ENCODE peak calls at places on chromosomes 3 and 15, in eight cellular contexts. One of them, this sample, is unnamed.

GRCh38 chr3:168384990-168385389 is 289.3 kb upstream of the GOLIM4 start:
- DNase-seq in H9: no peak
- DNase-seq in fibroblast of lung: no peak
- DNase-seq in neural progenitor cell: no peak
- DNase-seq in GM12878: no peak
- DNase-seq in IMR-90: no peak
- DNase-seq in colonic mucosa: no peak
- DNase-seq in mammary epithelial cell: no peak
- DNase-seq in this sample: no peak

GRCh38 chr15:23823508-23823907 is 136.4 kb upstream of the NDN start:
- DNase-seq in mammary epithelial cell: no peak
- DNase-seq in IMR-90: no peak
- DNase-seq in H9: peak; percentile 65
- DNase-seq in GM12878: no peak
- DNase-seq in colonic mucosa: no peak
- DNase-seq in neural progenitor cell: peak; percentile 62
- DNase-seq in fibroblast of lung: no peak
- DNase-seq in this sample: no peak

GRCh38 chr15:96325579-96326331 is 4.7 kb upstream of the NR2F2 start:
- DNase-seq in fibroblast of lung: peak; percentile 81
- DNase-seq in neural progenitor cell: peak; percentile 60
- DNase-seq in mammary epithelial cell: peak; percentile 78
- DNase-seq in GM12878: no peak
- DNase-seq in IMR-90: peak; percentile 70
- DNase-seq in colonic mucosa: no peak
- DNase-seq in H9: no peak
- DNase-seq in this sample: no peak

GRCh38 chr3:138114431-138114918 is 933 bp downstream of the DZIP1L start:
- DNase-seq in mammary epithelial cell: peak; percentile 27
- DNase-seq in IMR-90: peak; percentile 43
- DNase-seq in fibroblast of lung: peak; percentile 43
- DNase-seq in colonic mucosa: no peak
- DNase-seq in neural progenitor cell: peak; percentile 48
- DNase-seq in GM12878: no peak
- DNase-seq in H9: peak; percentile 47
- DNase-seq in this sample: peak; percentile 72

GRCh38 chr3:69370945-69371301 is 15.0 kb downstream of the FRMD4B start:
- DNase-seq in neural progenitor cell: no peak
- DNase-seq in colonic mucosa: no peak
- DNase-seq in GM12878: no peak
- DNase-seq in mammary epithelial cell: peak; percentile 84
- DNase-seq in H9: no peak
- DNase-seq in IMR-90: no peak
- DNase-seq in fibroblast of lung: peak; percentile 22
- DNase-seq in this sample: no peak

GRCh38 chr15:60590935-60591490 is 112.1 kb upstream of the ICE2 start:
- DNase-seq in IMR-90: peak; percentile 36
- DNase-seq in neural progenitor cell: peak; percentile 91
- DNase-seq in colonic mucosa: peak; percentile 43
- DNase-seq in fibroblast of lung: peak; percentile 25
- DNase-seq in GM12878: no peak
- DNase-seq in H9: peak; percentile 68
- DNase-seq in mammary epithelial cell: no peak
- DNase-seq in this sample: peak; percentile 85

GRCh38 chr15:58517252-58517681 is 85.5 kb downstream of the LIPC start:
- DNase-seq in neural progenitor cell: no peak
- DNase-seq in IMR-90: no peak
- DNase-seq in GM12878: peak; percentile 32
- DNase-seq in H9: no peak
- DNase-seq in colonic mucosa: no peak
- DNase-seq in fibroblast of lung: no peak
- DNase-seq in mammary epithelial cell: no peak
- DNase-seq in this sample: no peak

GRCh38 chr3:186519021-186519658 is 25.0 kb downstream of the CRYGS start:
- DNase-seq in colonic mucosa: no peak
- DNase-seq in mammary epithelial cell: no peak
- DNase-seq in H9: no peak
- DNase-seq in GM12878: peak; percentile 81
- DNase-seq in neural progenitor cell: no peak
- DNase-seq in fibroblast of lung: no peak
- DNase-seq in IMR-90: no peak
- DNase-seq in this sample: no peak

GRCh38 chr3:38560284-38560683 is 64.1 kb downstream of the EXOG start:
- DNase-seq in colonic mucosa: no peak
- DNase-seq in fibroblast of lung: no peak
- DNase-seq in IMR-90: no peak
- DNase-seq in GM12878: no peak
- DNase-seq in mammary epithelial cell: no peak
- DNase-seq in H9: peak; percentile 24
- DNase-seq in neural progenitor cell: no peak
- DNase-seq in this sample: peak; percentile 45

GRCh38 chr3:17234382-17234781 is 349.6 kb downstream of the PLCL2 start:
- DNase-seq in H9: no peak
- DNase-seq in neural progenitor cell: no peak
- DNase-seq in colonic mucosa: no peak
- DNase-seq in IMR-90: no peak
- DNase-seq in fibroblast of lung: no peak
- DNase-seq in mammary epithelial cell: no peak
- DNase-seq in GM12878: no peak
- DNase-seq in this sample: no peak

GRCh38 chr3:48433472-48434118 is 3.7 kb upstream of the PLXNB1 start:
- DNase-seq in mammary epithelial cell: peak; percentile 70
- DNase-seq in neural progenitor cell: peak; percentile 69
- DNase-seq in H9: no peak
- DNase-seq in GM12878: no peak
- DNase-seq in fibroblast of lung: peak; percentile 84
- DNase-seq in colonic mucosa: peak; percentile 89
- DNase-seq in IMR-90: peak; percentile 26
- DNase-seq in this sample: no peak

GRCh38 chr3:48434591-48435222 is 4.8 kb upstream of the PLXNB1 start:
- DNase-seq in fibroblast of lung: no peak
- DNase-seq in H9: peak; percentile 20
- DNase-seq in colonic mucosa: peak; percentile 59
- DNase-seq in mammary epithelial cell: no peak
- DNase-seq in IMR-90: no peak
- DNase-seq in GM12878: no peak
- DNase-seq in neural progenitor cell: no peak
- DNase-seq in this sample: no peak

GRCh38 chr3:48435774-48436476 is 4.0 kb downstream of the CCDC51 start:
- DNase-seq in H9: peak; percentile 92
- DNase-seq in GM12878: peak; percentile 63
- DNase-seq in neural progenitor cell: peak; percentile 91
- DNase-seq in fibroblast of lung: peak; percentile 65
- DNase-seq in IMR-90: peak; percentile 79
- DNase-seq in mammary epithelial cell: peak; percentile 68
- DNase-seq in colonic mucosa: peak; percentile 92
- DNase-seq in this sample: peak; percentile 90

GRCh38 chr3:48436477-48436787 is 3.5 kb downstream of the CCDC51 start:
- DNase-seq in IMR-90: no peak
- DNase-seq in fibroblast of lung: no peak
- DNase-seq in colonic mucosa: no peak
- DNase-seq in neural progenitor cell: no peak
- DNase-seq in H9: no peak
- DNase-seq in GM12878: no peak
- DNase-seq in mammary epithelial cell: no peak
- DNase-seq in this sample: no peak

DNA sequence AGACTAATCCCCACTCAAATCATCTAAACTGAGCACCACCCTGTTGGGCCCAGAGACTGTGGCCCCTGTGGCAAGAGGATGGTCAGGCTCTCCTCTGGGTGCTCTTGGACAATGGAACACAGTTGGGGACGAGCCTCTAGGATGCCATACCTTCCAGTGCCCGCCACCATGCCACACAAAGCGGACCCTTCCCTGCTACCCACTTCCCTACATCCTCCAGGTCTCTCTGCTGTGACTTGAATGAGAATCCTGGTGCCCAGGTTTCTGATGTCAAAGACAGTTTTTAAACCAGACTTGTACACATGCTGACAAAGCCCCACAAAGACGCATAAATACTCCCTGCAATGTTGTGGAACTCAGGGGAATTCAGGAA is 4.7 kb downstream of the CCDC51 start:
- DNase-seq in IMR-90: no peak
- DNase-seq in GM12878: no peak
- DNase-seq in H9: no peak
- DNase-seq in fibroblast of lung: no peak
- DNase-seq in colonic mucosa: no peak
- DNase-seq in mammary epithelial cell: no peak
- DNase-seq in neural progenitor cell: no peak
- DNase-seq in this sample: no peak
- H3K9ac ChIP-seq in IMR-90: no peak overlapping the region
- H3K9ac ChIP-seq in GM12878: no peak overlapping the region
- H3K9ac ChIP-seq in H9: no peak overlapping the region
- H3K9ac ChIP-seq in fibroblast of lung: no peak overlapping the region
- H3K9ac ChIP-seq in colonic mucosa: no peak overlapping the region
- H3K9ac ChIP-seq in mammary epithelial cell: no peak overlapping the region
- H3K9ac ChIP-seq in neural progenitor cell: no peak overlapping the region
- H3K9ac ChIP-seq in this sample: peak overlapping the region; percentile 63

DNA sequence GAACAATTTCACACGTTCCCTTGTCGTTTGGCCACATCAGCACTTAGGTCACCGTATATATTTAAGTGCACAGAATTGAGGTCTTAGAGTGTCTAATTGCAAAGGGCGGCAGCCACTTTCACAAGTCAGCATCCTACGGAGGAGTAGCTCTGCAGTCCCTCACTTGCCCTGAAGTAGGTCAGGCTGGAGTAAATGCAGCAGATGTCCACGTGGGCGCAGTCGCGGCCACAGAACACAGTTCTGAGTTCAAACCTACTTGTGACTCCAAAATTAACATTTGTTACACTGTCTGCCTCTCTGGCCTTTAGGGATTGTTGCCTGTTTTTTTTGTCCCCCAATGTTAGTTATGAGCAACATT is 85.8 kb downstream of the PDCD6IP start:
- DNase-seq in GM12878: no peak
- DNase-seq in H9: peak; percentile 44
- DNase-seq in mammary epithelial cell: no peak
- DNase-seq in fibroblast of lung: no peak
- DNase-seq in colonic mucosa: no peak
- DNase-seq in IMR-90: no peak
- DNase-seq in neural progenitor cell: peak; percentile 4
- DNase-seq in this sample: no peak
- TF ChIP-seq CTCF in GM12878: peak; percentile 33
- TF ChIP-seq CTCF in H9: peak; percentile 10
- TF ChIP-seq CTCF in mammary epithelial cell: no peak
- TF ChIP-seq CTCF in fibroblast of lung: peak; percentile 25
- TF ChIP-seq CTCF in colonic mucosa: no peak
- TF ChIP-seq CTCF in IMR-90: peak; percentile 5
- TF ChIP-seq CTCF in neural progenitor cell: no peak
- TF ChIP-seq CTCF in this sample: peak; percentile 40

GRCh38 chr3:99515-99914 is 97.0 kb upstream of the CHL1 start:
- DNase-seq in H9: no peak
- DNase-seq in GM12878: no peak
- DNase-seq in colonic mucosa: no peak
- DNase-seq in IMR-90: no peak
- DNase-seq in neural progenitor cell: no peak
- DNase-seq in fibroblast of lung: no peak
- DNase-seq in mammary epithelial cell: no peak
- DNase-seq in this sample: no peak

GRCh38 chr3:97864-98263 is 98.7 kb upstream of the CHL1 start:
- DNase-seq in fibroblast of lung: no peak
- DNase-seq in colonic mucosa: no peak
- DNase-seq in mammary epithelial cell: no peak
- DNase-seq in neural progenitor cell: no peak
- DNase-seq in IMR-90: no peak
- DNase-seq in GM12878: no peak
- DNase-seq in H9: no peak
- DNase-seq in this sample: no peak

DNA sequence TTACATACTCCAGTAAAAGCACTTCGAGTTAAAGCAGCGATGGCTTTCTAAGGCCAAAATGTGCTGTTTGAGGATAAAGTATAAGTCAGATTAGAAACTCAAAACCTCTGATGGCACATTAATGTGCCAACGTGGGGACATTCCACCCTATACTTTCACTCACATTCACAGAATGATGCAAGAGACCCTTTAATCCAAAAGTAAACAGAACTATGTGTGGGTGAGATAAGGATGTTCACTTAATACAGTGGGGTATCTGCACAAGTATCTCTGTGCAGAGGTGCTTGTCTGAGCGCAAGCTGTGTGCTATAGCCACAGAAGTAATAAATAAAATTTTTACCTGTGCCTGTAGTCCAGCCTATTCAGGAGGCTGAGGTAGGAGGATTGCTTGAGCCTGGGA is 100.3 kb upstream of the CHL1 start:
- DNase-seq in H9: no peak
- DNase-seq in neural progenitor cell: no peak
- DNase-seq in fibroblast of lung: no peak
- DNase-seq in colonic mucosa: no peak
- DNase-seq in mammary epithelial cell: no peak
- DNase-seq in GM12878: no peak
- DNase-seq in IMR-90: no peak
- DNase-seq in this sample: no peak
- H3K9me3 ChIP-seq in H9: no peaks in the 10 kb centered on the region
- H3K9me3 ChIP-seq in neural progenitor cell: no peaks in the 10 kb centered on the region
- H3K9me3 ChIP-seq in fibroblast of lung: no peaks in the 10 kb centered on the region
- H3K9me3 ChIP-seq in colonic mucosa: no peaks in the 10 kb centered on the region
- H3K9me3 ChIP-seq in mammary epithelial cell: no peaks in the 10 kb centered on the region
- H3K9me3 ChIP-seq in GM12878: no peaks in the 10 kb centered on the region
- H3K9me3 ChIP-seq in IMR-90: peaks cover 2% of the 10 kb centered on the region
- H3K9me3 ChIP-seq in this sample: no peaks in the 10 kb centered on the region

GRCh38 chr3:12357456-12357855 is 68.6 kb downstream of the PPARG start:
- DNase-seq in neural progenitor cell: no peak
- DNase-seq in GM12878: no peak
- DNase-seq in IMR-90: no peak
- DNase-seq in H9: no peak
- DNase-seq in mammary epithelial cell: no peak
- DNase-seq in fibroblast of lung: peak; percentile 61
- DNase-seq in colonic mucosa: no peak
- DNase-seq in this sample: no peak

GRCh38 chr3:12356175-12356574 is 67.3 kb downstream of the PPARG start:
- DNase-seq in H9: no peak
- DNase-seq in mammary epithelial cell: no peak
- DNase-seq in colonic mucosa: no peak
- DNase-seq in fibroblast of lung: no peak
- DNase-seq in neural progenitor cell: no peak
- DNase-seq in GM12878: no peak
- DNase-seq in IMR-90: no peak
- DNase-seq in this sample: no peak

GRCh38 chr3:12353796-12354505 is 65.1 kb downstream of the PPARG start:
- DNase-seq in GM12878: no peak
- DNase-seq in fibroblast of lung: no peak
- DNase-seq in IMR-90: no peak
- DNase-seq in mammary epithelial cell: no peak
- DNase-seq in H9: no peak
- DNase-seq in neural progenitor cell: no peak
- DNase-seq in colonic mucosa: no peak
- DNase-seq in this sample: no peak

GRCh38 chr3:12352253-12352652 is 63.4 kb downstream of the PPARG start:
- DNase-seq in colonic mucosa: no peak
- DNase-seq in mammary epithelial cell: no peak
- DNase-seq in GM12878: no peak
- DNase-seq in H9: no peak
- DNase-seq in neural progenitor cell: no peak
- DNase-seq in fibroblast of lung: no peak
- DNase-seq in IMR-90: no peak
- DNase-seq in this sample: no peak

DNA sequence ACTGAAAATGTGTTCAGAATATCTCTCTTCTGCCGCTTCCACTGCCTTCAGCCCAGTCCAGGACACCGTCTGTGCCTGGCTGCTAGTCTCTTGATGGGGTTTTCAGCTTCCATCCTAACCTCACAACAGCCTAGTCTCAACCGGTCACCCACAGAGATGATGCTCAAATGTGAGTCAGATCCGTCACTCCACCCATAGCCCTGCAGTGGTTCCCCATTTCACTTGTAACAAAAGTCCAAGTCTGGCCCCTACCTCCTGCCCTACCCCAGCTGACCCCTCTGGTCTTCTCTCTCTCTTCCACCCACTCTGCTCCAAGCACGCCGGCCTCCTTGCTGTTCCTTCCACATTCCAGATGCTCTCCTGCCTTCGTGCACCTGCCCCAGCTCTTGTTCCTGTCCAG is 68.1 kb downstream of the PPARG start:
- DNase-seq in colonic mucosa: no peak
- DNase-seq in fibroblast of lung: no peak
- DNase-seq in GM12878: no peak
- DNase-seq in mammary epithelial cell: no peak
- DNase-seq in IMR-90: no peak
- DNase-seq in H9: no peak
- DNase-seq in neural progenitor cell: no peak
- DNase-seq in this sample: peak; percentile 59
- H3K9ac ChIP-seq in colonic mucosa: no peak overlapping the region
- H3K9ac ChIP-seq in fibroblast of lung: no peak overlapping the region
- H3K9ac ChIP-seq in GM12878: no peak overlapping the region
- H3K9ac ChIP-seq in mammary epithelial cell: no peak overlapping the region
- H3K9ac ChIP-seq in IMR-90: no peak overlapping the region
- H3K9ac ChIP-seq in H9: no peak overlapping the region
- H3K9ac ChIP-seq in neural progenitor cell: no peak overlapping the region
- H3K9ac ChIP-seq in this sample: no peak overlapping the region